ENCODE peak calls at places on chromosomes 2 and 18, in eight cellular contexts. I, A, H, U, Q, V, R and T are unnamed samples.

GRCh38 chr2:6791682-6792081 is 74.0 kb downstream of the CMPK2 start:
- DNase-seq in I (no peak), A (no peak), H (no peak), U (no peak), Q (no peak), V (no peak), R (no peak), T (no peak)

GRCh38 chr2:116141891-116142474 is 1672.5 kb upstream of the DDX18 start:
- DNase-seq in I (no peak), A (no peak), H (no peak), U (no peak), Q (no peak), V (no peak), R (no peak), T (no peak)

GRCh38 chr2:216761119-216761518 is 65.8 kb upstream of the IGFBP5 start:
- DNase-seq in I (no peak), A (no peak), H (no peak), U (no peak), Q (no peak), V (no peak), R (no peak), T (no peak)

GRCh38 chr2:230721712-230722111 is 9.1 kb downstream of the CAB39 start:
- DNase-seq in I (no peak), A (no peak), H (no peak), U (no peak), Q (no peak), V (no peak), R (no peak), T (no peak)

GRCh38 chr18:55998071-55998522 is 410.1 kb upstream of the TCF4 start:
- DNase-seq in I (no peak), A (peak; percentile 12), H (no peak), U (no peak), Q (peak; percentile 56), V (peak; percentile 42), R (peak; percentile 34), T (no peak)

GRCh38 chr2:238462782-238463396 is 36.2 kb downstream of the ASB1 start:
- DNase-seq in I (no peak), A (no peak), H (peak; percentile 40), U (no peak), Q (peak; percentile 58), V (no peak), R (peak; percentile 78), T (no peak)

GRCh38 chr18:21141678-21142422 is 30.2 kb upstream of the ROCK1 start:
- DNase-seq in I (no peak), A (no peak), H (no peak), U (no peak), Q (peak; percentile 42), V (no peak), R (peak; percentile 4), T (no peak)

GRCh38 chr2:135744761-135745314 is 3.2 kb downstream of the UBXN4 start:
- DNase-seq in I (no peak), A (no peak), H (no peak), U (no peak), Q (peak; percentile 17), V (no peak), R (peak; percentile 59), T (no peak)

GRCh38 chr2:3195865-3196504 is 181.6 kb downstream of the EIPR1 start:
- DNase-seq in I (no peak), A (no peak), H (no peak), U (no peak), Q (no peak), V (no peak), R (no peak), T (no peak)

GRCh38 chr2:37827911-37828411 is 97.1 kb upstream of the RMDN2 start:
- DNase-seq in I (no peak), A (no peak), H (no peak), U (no peak), Q (peak; percentile 89), V (peak; percentile 42), R (peak; percentile 67), T (no peak)

GRCh38 chr2:164808776-164809175 is 32.8 kb downstream of the COBLL1 start:
- DNase-seq in I (no peak), A (no peak), H (no peak), U (no peak), Q (no peak), V (no peak), R (no peak), T (no peak)

GRCh38 chr2:240121675-240122074 is 14.4 kb downstream of the COPS9 start:
- DNase-seq in I (no peak), A (no peak), H (no peak), U (no peak), Q (no peak), V (no peak), R (no peak), T (no peak)

GRCh38 chr2:219739061-219739460 is 111.6 kb downstream of the SLC4A3 start:
- DNase-seq in I (no peak), A (no peak), H (no peak), U (no peak), Q (peak; percentile 26), V (no peak), R (no peak), T (no peak)

GRCh38 chr2:101768480-101769077 is 71.1 kb downstream of the MAP4K4 start:
- DNase-seq in I (no peak), A (no peak), H (no peak), U (no peak), Q (no peak), V (no peak), R (no peak), T (no peak)

GRCh38 chr2:170651603-170652002 is 63.5 kb upstream of the SP5 start:
- DNase-seq in I (peak; percentile 17), A (no peak), H (no peak), U (no peak), Q (no peak), V (no peak), R (no peak), T (no peak)

GRCh38 chr2:205474746-205475145 is 207.6 kb upstream of the NRP2 start:
- DNase-seq in I (no peak), A (no peak), H (no peak), U (no peak), Q (peak; percentile 62), V (no peak), R (peak; percentile 76), T (no peak)

GRCh38 chr2:28835787-28836186 is 25.2 kb downstream of the SPDYA start:
- DNase-seq in I (no peak), A (no peak), H (no peak), U (no peak), Q (no peak), V (no peak), R (no peak), T (no peak)

GRCh38 chr2:55419236-55419513 is 481 bp downstream of the CCDC88A start:
- DNase-seq in I (no peak), A (no peak), H (no peak), U (no peak), Q (peak; percentile 18), V (no peak), R (peak; percentile 31), T (no peak)

GRCh38 chr2:1431886-1432400 is 18.7 kb downstream of the TPO start:
- DNase-seq in I (no peak), A (no peak), H (no peak), U (no peak), Q (no peak), V (no peak), R (no peak), T (no peak)

GRCh38 chr18:77020561-77020960 is 112.0 kb downstream of the MBP start:
- DNase-seq in I (no peak), A (no peak), H (no peak), U (no peak), Q (no peak), V (no peak), R (no peak), T (no peak)

GRCh38 chr2:202133556-202134245 is 60.6 kb downstream of the KIAA2012 start:
- DNase-seq in I (no peak), A (no peak), H (no peak), U (no peak), Q (peak; percentile 53), V (no peak), R (no peak), T (no peak)
- TF ChIP-seq CTCF in I (no peak), A (no peak), H (no peak), U (no peak), Q (no peak), V (no peak), R (no peak), T (no peak)

GRCh38 chr2:98822301-98823164 is 91.6 kb upstream of the MGAT4A start:
- DNase-seq in I (peak; percentile 48), A (peak; percentile 76), H (no peak), U (no peak), Q (no peak), V (no peak), R (no peak), T (peak; percentile 44)
- TF ChIP-seq CTCF in I (peak; percentile 43), A (peak; percentile 34), H (no peak), U (no peak), Q (no peak), V (peak; percentile 39), R (no peak), T (peak; percentile 56)

GRCh38 chr2:113273031-113273551 is 5.6 kb downstream of the PAX8 start:
- DNase-seq in I (no peak), A (peak; percentile 52), H (no peak), U (no peak), Q (peak; percentile 47), V (peak; percentile 35), R (peak; percentile 23), T (no peak)
- TF ChIP-seq CTCF in I (no peak), A (peak; percentile 38), H (no peak), U (no peak), Q (peak; percentile 10), V (peak; percentile 43), R (peak; percentile 15), T (peak; percentile 47)

GRCh38 chr2:59789523-59789922 is 763.9 kb downstream of the BCL11A start:
- DNase-seq in I (no peak), A (no peak), H (no peak), U (no peak), Q (no peak), V (no peak), R (no peak), T (no peak)
- TF ChIP-seq CTCF in I (no peak), A (no peak), H (no peak), U (no peak), Q (no peak), V (peak; percentile 20), R (no peak), T (peak; percentile 19)

GRCh38 chr2:120959426-120959825 is 223.8 kb downstream of the GLI2 start:
- DNase-seq in I (no peak), A (no peak), H (no peak), U (no peak), Q (no peak), V (no peak), R (no peak), T (no peak)

GRCh38 chr2:120956486-120957156 is 221.0 kb downstream of the GLI2 start:
- DNase-seq in I (no peak), A (no peak), H (no peak), U (no peak), Q (no peak), V (no peak), R (no peak), T (no peak)

GRCh38 chr2:120960994-120961393 is 225.3 kb downstream of the GLI2 start:
- DNase-seq in I (no peak), A (no peak), H (no peak), U (no peak), Q (no peak), V (no peak), R (no peak), T (no peak)

GRCh38 chr2:120957905-120958304 is 222.2 kb downstream of the GLI2 start:
- DNase-seq in I (no peak), A (no peak), H (no peak), U (no peak), Q (no peak), V (no peak), R (no peak), T (no peak)

GRCh38 chr2:120958623-120959366 is 223.1 kb downstream of the GLI2 start:
- DNase-seq in I (no peak), A (peak; percentile 54), H (no peak), U (no peak), Q (no peak), V (no peak), R (no peak), T (no peak)
- TF ChIP-seq CTCF in I (no peak), A (peak; percentile 25), H (peak; percentile 67), U (no peak), Q (peak; percentile 35), V (peak; percentile 5), R (peak; percentile 41), T (peak; percentile 21)